ENCODE peak calls at places on chromosomes 1 and 21, in eight cellular contexts. J is upper lobe of right lung; R is effector CD4-positive, alpha-beta T cell; G is NCI-H2029 treated with DMSO at 0.1 percent for 48 hours; A is stimulated activated CD8-positive, alpha-beta memory T cell treated with anti-CD3 and anti-CD28 coated beads, Interleukin-15, amount 100 ng/mL, for 24 hours; U is G401; Q is GM23338; W is fibroblast of mammary gland. X is an unnamed sample.

GRCh38 chr1:21332691-21333449 is 42.6 kb upstream of the ECE1 start:
- DNase-seq in Q (no peak), J (no peak), G (no peak), R (no peak), U (no peak), A (no peak), W (no peak), X (no peak)

GRCh38 chr1:64499966-64500365 is 30.0 kb downstream of the CACHD1 start:
- DNase-seq in A (no peak), G (no peak), U (no peak), R (no peak), W (no peak), Q (peak), J (no peak), X (no peak)

GRCh38 chr1:171366099-171366498 is 52.1 kb downstream of the FMO4 start:
- DNase-seq in Q (no peak), G (no peak), R (no peak), A (no peak), J (no peak), U (no peak), W (peak), X (no peak)

GRCh38 chr1:192892934-192893333 is 84.1 kb downstream of the RGS2 start:
- DNase-seq in Q (no peak), U (no peak), W (no peak), R (no peak), G (no peak), A (no peak), J (no peak), X (no peak)

GRCh38 chr1:159860456-159860855 is 2.0 kb downstream of the VSIG8 start:
- DNase-seq in Q (no peak), R (no peak), J (no peak), G (no peak), U (no peak), W (no peak), A (no peak), X (no peak)

GRCh38 chr1:183989078-183989577 is 48.4 kb downstream of the COLGALT2 start:
- DNase-seq in A (no peak), G (no peak), Q (no peak), R (no peak), U (peak), W (peak), J (no peak), X (peak)

GRCh38 chr1:114310771-114311251 is 157.1 kb upstream of the SYT6 start:
- DNase-seq in W (peak), Q (no peak), A (no peak), J (no peak), G (no peak), R (no peak), U (no peak), X (peak)

GRCh38 chr1:219312967-219313366 is 139.3 kb downstream of the LYPLAL1 start:
- DNase-seq in R (no peak), Q (no peak), A (no peak), W (peak), U (no peak), G (no peak), J (no peak), X (peak)

GRCh38 chr1:6352138-6352563 is 41.4 kb downstream of the ACOT7 start:
- DNase-seq in J (no peak), R (no peak), Q (peak), U (no peak), W (no peak), G (no peak), A (no peak), X (no peak)

GRCh38 chr1:109508001-109508872 is 1.3 kb downstream of the AMIGO1 start:
- DNase-seq in G (no peak), Q (no peak), W (no peak), J (no peak), A (no peak), R (no peak), U (no peak), X (no peak)

GRCh38 chr1:8384088-8384487 is 66.2 kb downstream of the SLC45A1 start:
- DNase-seq in R (no peak), U (no peak), W (peak), G (no peak), Q (no peak), J (no peak), A (no peak), X (no peak)

GRCh38 chr21:36048357-36048756 is 12.0 kb downstream of the SETD4 start:
- DNase-seq in J (no peak), G (no peak), W (no peak), A (no peak), U (no peak), R (no peak), Q (no peak), X (no peak)